ENCODE peak calls at places on chromosomes 12 and 14, in six cellular contexts. H is sigmoid colon, W is stomach, X is right lobe of liver, L is tibial artery, T is cardiac muscle cell. G is an unnamed sample.

GRCh38 chr12:70590051-70590450 is 47.2 kb downstream of the PTPRB start:
- DNase-seq in H (peak; percentile 71), W (peak; percentile 77), X (peak; percentile 63), L (peak; percentile 77), T (peak; percentile 84), G (peak; percentile 76)

GRCh38 chr12:14930299-14930698 is 8.0 kb downstream of the ERP27 start:
- DNase-seq in H (no peak), W (no peak), X (no peak), L (no peak), T (no peak), G (no peak)

GRCh38 chr12:54052745-54053624 is 650 bp upstream of the HOXC4 start:
- DNase-seq in H (no peak), W (no peak), X (no peak), L (no peak), T (no peak), G (peak; percentile 39)

GRCh38 chr14:54722791-54723432 is 156.0 kb downstream of the SAMD4A start:
- DNase-seq in H (no peak), W (no peak), X (no peak), L (no peak), T (peak; percentile 55), G (peak; percentile 14)

GRCh38 chr14:45698462-45699134 is 445.6 kb upstream of the MIS18BP1 start:
- DNase-seq in H (no peak), W (peak; percentile 49), X (no peak), L (no peak), T (peak; percentile 65), G (peak; percentile 12)

GRCh38 chr14:100056964-100057817 is 8.0 kb upstream of the EVL start:
- DNase-seq in H (no peak), W (no peak), X (no peak), L (no peak), T (peak; percentile 27), G (no peak)

GRCh38 chr12:43113153-43113552 is 438.9 kb downstream of the ADAMTS20 start:
- DNase-seq in H (no peak), W (no peak), X (no peak), L (no peak), T (peak; percentile 42), G (peak; percentile 34)

GRCh38 chr14:24095196-24096068 is 1.3 kb downstream of the PCK2 start:
- DNase-seq in H (no peak), W (no peak), X (peak; percentile 97), L (peak; percentile 80), T (peak; percentile 9), G (peak; percentile 90)

GRCh38 chr14:29709490-29709889 is 218.2 kb downstream of the PRKD1 start:
- DNase-seq in H (no peak), W (no peak), X (no peak), L (no peak), T (no peak), G (no peak)

GRCh38 chr12:115296613-115297012 is 612.6 kb upstream of the TBX3 start:
- DNase-seq in H (no peak), W (no peak), X (no peak), L (no peak), T (no peak), G (no peak)

GRCh38 chr12:52423035-52423434 is 11.1 kb downstream of the KRT75 start:
- DNase-seq in H (no peak), W (no peak), X (no peak), L (no peak), T (no peak), G (no peak)

GRCh38 chr14:73290279-73290678 is 53.0 kb downstream of the PAPLN start:
- DNase-seq in H (no peak), W (no peak), X (no peak), L (no peak), T (no peak), G (no peak)

GRCh38 chr12:75790219-75790618 is 241.4 kb downstream of the PHLDA1 start:
- DNase-seq in H (no peak), W (no peak), X (no peak), L (no peak), T (no peak), G (no peak)

GRCh38 chr12:108532061-108532848 is 17.2 kb downstream of the FICD start:
- DNase-seq in H (no peak), W (no peak), X (no peak), L (no peak), T (no peak), G (no peak)

GRCh38 chr12:124716208-124717141 is 147.2 kb downstream of the SCARB1 start:
- DNase-seq in H (no peak), W (peak; percentile 55), X (no peak), L (no peak), T (no peak), G (no peak)

GRCh38 chr12:88237954-88238353 is 95.8 kb downstream of the TMTC3 start:
- DNase-seq in H (no peak), W (no peak), X (no peak), L (no peak), T (no peak), G (no peak)

GRCh38 chr12:108696111-108696995 is 35.0 kb downstream of the CORO1C start:
- DNase-seq in H (peak; percentile 86), W (no peak), X (no peak), L (no peak), T (no peak), G (no peak)

GRCh38 chr14:87152701-87153100 is 840.3 kb downstream of the GALC start:
- DNase-seq in H (no peak), W (no peak), X (no peak), L (no peak), T (no peak), G (no peak)

DNA sequence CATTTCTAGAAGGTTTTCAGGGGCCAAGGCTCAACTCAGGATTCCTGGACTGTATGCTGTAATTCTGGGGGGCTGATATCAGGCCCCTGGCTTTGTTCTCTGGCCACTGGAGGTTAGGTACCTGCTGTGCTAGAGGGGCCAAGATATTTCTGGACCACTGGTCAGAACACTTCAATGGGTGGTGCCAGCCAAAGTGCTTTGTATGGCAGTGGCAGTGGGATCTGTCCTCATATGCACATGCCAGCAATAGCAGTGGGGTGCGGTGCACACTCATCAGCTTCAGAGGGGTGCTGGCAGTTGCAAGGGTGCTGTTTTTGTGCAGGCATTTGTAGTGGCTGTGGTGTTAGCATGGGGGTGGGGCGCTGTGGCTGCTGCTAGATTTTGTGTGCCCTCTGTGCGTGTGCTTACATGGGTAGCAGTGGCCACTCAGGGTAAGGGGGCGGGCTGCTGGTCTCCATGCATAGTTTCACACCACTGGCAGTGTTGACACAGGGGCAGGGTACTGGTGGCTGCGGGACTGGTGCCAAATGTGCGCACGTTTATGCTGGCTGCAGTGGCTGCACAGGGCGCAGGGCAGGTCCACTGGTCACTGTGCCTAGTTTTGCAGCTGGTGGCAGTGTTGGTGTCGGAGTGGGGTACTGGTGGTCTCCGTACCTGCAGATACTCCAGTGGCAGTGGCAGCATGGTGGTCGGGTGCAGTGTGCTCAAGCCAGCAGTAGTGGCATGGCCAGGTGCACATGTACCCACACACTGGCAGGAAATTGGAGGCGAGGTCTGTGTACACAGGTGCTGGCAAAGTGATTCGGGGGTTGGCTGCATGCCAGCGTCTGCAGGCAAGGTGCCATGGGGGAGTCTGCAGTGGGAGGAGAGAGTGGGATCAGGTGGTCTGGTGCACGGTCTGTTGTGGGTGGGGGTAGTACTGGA is 12.6 kb downstream of the NOPCHAP1 start:
- DNase-seq in H (peak; percentile 60), W (peak; percentile 78), X (no peak), L (no peak), T (no peak), G (peak; percentile 21)
- H3K36me3 ChIP-seq in H (peaks cover 82% of the 10 kb centered on the region), W (peaks cover 19% of the 10 kb centered on the region), X (no peaks in the 10 kb centered on the region), L (peaks cover 31% of the 10 kb centered on the region), T (peaks cover 41% of the 10 kb centered on the region), G (peaks cover 34% of the 10 kb centered on the region)

DNA sequence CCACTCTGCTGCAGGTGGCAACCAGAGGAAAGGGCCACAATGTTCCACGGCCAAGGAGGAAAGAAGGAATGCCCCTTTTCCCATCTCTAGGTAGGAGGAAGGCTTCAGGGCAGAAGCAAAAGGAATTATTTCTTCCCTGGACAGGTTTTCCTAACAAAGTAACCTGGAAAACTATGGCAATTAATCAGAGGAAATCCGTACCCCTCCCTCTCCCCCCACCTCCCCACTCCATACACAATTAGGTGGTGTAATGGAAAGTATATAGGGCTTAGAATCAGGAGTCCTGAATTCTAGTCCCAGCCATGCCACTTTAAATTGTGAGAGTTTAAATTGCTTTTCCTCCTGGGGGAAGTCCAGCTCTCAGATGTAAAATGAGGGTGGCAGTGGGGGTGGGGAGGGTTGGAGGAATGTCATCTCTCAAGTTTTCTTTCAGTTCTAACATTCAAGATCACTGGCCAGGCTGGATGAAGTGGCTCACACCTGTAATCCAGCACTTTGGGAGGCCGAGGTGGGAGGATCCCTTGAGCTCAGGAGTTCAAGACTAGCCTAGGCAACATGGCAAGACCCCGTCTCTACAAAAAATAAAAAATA is 1.7 kb downstream of the DHH start:
- DNase-seq in H (no peak), W (no peak), X (no peak), L (no peak), T (no peak), G (no peak)
- H3K4me3 ChIP-seq in H (no peak overlapping the region), W (no peak overlapping the region), X (no peak overlapping the region), L (no peak overlapping the region), T (no peak overlapping the region), G (no peak overlapping the region)

DNA sequence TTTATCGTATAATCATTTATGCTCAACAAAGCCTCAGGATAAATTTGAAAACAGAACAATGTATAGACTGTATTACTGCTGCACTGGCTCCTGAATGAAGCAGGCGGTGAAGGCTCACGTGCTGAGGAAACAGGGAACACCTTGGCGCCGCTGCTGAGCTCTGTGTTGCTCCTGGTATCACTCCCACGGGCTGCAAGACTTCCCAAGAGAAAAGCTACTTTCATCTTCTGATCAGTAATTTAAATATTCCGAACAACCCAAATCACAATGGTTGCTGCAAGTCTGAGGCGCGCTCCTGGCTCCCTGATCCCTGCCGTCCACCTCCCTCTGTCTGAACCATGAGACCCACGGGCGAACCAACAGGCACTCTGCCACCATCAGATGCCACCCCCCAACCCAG is 15.7 kb downstream of the PGAM5 start:
- DNase-seq in H (no peak), W (no peak), X (no peak), L (no peak), T (no peak), G (no peak)
- H3K36me3 ChIP-seq in H (peaks cover 96% of the 10 kb centered on the region), W (peaks cover 82% of the 10 kb centered on the region), X (no peaks in the 10 kb centered on the region), L (peaks cover 77% of the 10 kb centered on the region), T (peaks cover 68% of the 10 kb centered on the region), G (peaks cover 90% of the 10 kb centered on the region)

GRCh38 chr14:80523518-80524117 is 312.3 kb upstream of the DIO2 start:
- DNase-seq in H (no peak), W (no peak), X (no peak), L (no peak), T (no peak), G (no peak)
- H3K4me3 ChIP-seq in H (no peak overlapping the region), W (no peak overlapping the region), X (no peak overlapping the region), L (no peak overlapping the region), T (no peak overlapping the region), G (no peak overlapping the region)

DNA sequence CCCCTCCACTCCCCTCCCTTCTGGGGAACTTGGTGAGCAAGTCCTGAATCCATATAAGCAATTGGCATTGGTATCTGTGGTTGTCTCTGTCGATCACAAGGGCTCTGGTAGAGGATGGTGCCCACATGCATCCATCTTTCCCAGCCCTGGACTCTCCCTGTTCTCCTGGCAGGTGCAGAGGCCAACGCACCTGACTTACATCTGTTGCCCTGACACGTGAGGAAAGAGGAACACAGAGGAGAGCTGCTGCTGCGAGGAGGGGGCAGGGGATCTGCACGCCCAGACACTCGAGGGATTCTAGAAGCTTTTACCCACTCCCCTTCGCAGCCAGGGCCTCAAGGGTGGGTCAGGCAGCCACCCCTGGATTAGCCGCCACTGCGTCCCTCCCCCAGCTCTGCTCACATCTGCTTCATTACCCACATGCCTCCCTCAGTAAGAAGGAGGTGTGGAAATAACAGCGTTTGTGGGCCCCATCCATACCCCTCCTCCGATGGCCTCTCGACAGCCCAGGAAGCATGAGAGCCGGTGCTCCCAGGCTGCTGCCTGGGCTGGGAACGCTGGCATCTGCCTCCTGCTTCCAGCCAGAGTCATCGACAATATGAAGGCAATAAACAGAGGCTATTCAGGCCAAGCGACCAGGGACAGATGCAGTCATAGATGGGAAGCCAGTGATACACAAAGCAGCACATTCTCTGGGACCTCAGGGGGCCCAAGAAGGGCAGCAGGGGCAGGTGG is 56.5 kb downstream of the KDM2B start:
- DNase-seq in H (no peak), W (no peak), X (no peak), L (no peak), T (no peak), G (no peak)
- H3K36me3 ChIP-seq in H (peaks cover 23% of the 10 kb centered on the region), W (no peaks in the 10 kb centered on the region), X (no peaks in the 10 kb centered on the region), L (no peaks in the 10 kb centered on the region), T (peaks cover 2% of the 10 kb centered on the region), G (peaks cover 4% of the 10 kb centered on the region)

G was measured in BE2C.